ENCODE peak calls at places on chromosomes 7 and 10, in six cellular contexts. F is activated naive CD8-positive, alpha-beta T cell treated with anti-CD3 and anti-CD28 coated beads for 36 hours; T is fibroblast of lung; S is stimulated activated CD4-positive, alpha-beta T cell treated with anti-CD3 and anti-CD28 coated beads, Interleukin-2, amount 100 ng/mL, for 48 hours; K is heart right ventricle; Q is endothelial cell. I is an unnamed sample.

GRCh38 chr7:120996333-120996982 is 7.9 kb downstream of the CPED1 start:
- DNase-seq in T (peak; percentile 96), S (no peak), Q (no peak), K (no peak), F (no peak), I (peak; percentile 73)

GRCh38 chr7:149743481-149743880 is 29.9 kb downstream of the ZNF467 start:
- DNase-seq in Q (no peak), F (no peak), K (no peak), T (no peak), S (no peak), I (no peak)

GRCh38 chr10:114801411-114801813 is 20.2 kb upstream of the FHIP2A start:
- DNase-seq in K (no peak), S (no peak), T (no peak), F (no peak), Q (no peak), I (no peak)

GRCh38 chr10:117246997-117247667 is 6.2 kb downstream of the SLC18A2 start:
- DNase-seq in K (no peak), S (no peak), T (no peak), Q (no peak), F (no peak), I (no peak)

GRCh38 chr10:22629126-22629525 is 85.3 kb downstream of the PIP4K2A start:
- DNase-seq in Q (no peak), S (no peak), T (no peak), K (no peak), F (no peak), I (no peak)

GRCh38 chr7:107027208-107027607 is 17.3 kb upstream of the PRKAR2B start:
- DNase-seq in T (no peak), Q (no peak), F (no peak), K (no peak), S (no peak), I (no peak)

GRCh38 chr7:92325850-92326249 is 80.1 kb downstream of the ANKIB1 start:
- DNase-seq in T (peak; percentile 11), K (no peak), S (no peak), F (no peak), Q (no peak), I (no peak)

GRCh38 chr7:111758332-111758731 is 196.0 kb upstream of the IMMP2L start:
- DNase-seq in T (no peak), F (no peak), S (no peak), Q (no peak), K (no peak), I (no peak)